ENCODE peak calls at places on chromosomes 13 and 19, in ten cellular contexts. One of them, this sample, is unnamed.

GRCh38 chr13:53382008-53382407 is 353.4 kb downstream of the OLFM4 start:
- DNase-seq in OCI-M1: peak
- DNase-seq in T-helper 1 cell: no peak
- DNase-seq in stimulated activated CD8-positive, alpha-beta memory T cell treated with anti-CD3 and anti-CD28 coated beads, Interleukin-7, amount 100 ng/mL, for 1 hour: no peak
- DNase-seq in lung microvascular endothelial cell: no peak
- DNase-seq in mesothelial cell of epicardium: no peak
- DNase-seq in pulmonary artery endothelial cell: no peak
- DNase-seq in stimulated activated CD4-positive, alpha-beta T cell treated with anti-CD3 and anti-CD28 coated beads, Interleukin-15, amount 100 ng/mL, for 1 hour: no peak
- DNase-seq in CD8-positive, alpha-beta memory T cell: no peak
- DNase-seq in PC-3: no peak
- DNase-seq in this sample: no peak

GRCh38 chr19:46116121-46116520 is 8.4 kb downstream of the IGFL3 start:
- DNase-seq in lung microvascular endothelial cell: no peak
- DNase-seq in stimulated activated CD8-positive, alpha-beta memory T cell treated with anti-CD3 and anti-CD28 coated beads, Interleukin-7, amount 100 ng/mL, for 1 hour: no peak
- DNase-seq in stimulated activated CD4-positive, alpha-beta T cell treated with anti-CD3 and anti-CD28 coated beads, Interleukin-15, amount 100 ng/mL, for 1 hour: no peak
- DNase-seq in OCI-M1: no peak
- DNase-seq in T-helper 1 cell: no peak
- DNase-seq in pulmonary artery endothelial cell: no peak
- DNase-seq in CD8-positive, alpha-beta memory T cell: no peak
- DNase-seq in PC-3: no peak
- DNase-seq in mesothelial cell of epicardium: no peak
- DNase-seq in this sample: no peak

GRCh38 chr13:78468546-78469060 is 134.7 kb downstream of the POU4F1 start:
- DNase-seq in stimulated activated CD4-positive, alpha-beta T cell treated with anti-CD3 and anti-CD28 coated beads, Interleukin-15, amount 100 ng/mL, for 1 hour: no peak
- DNase-seq in mesothelial cell of epicardium: no peak
- DNase-seq in lung microvascular endothelial cell: no peak
- DNase-seq in pulmonary artery endothelial cell: no peak
- DNase-seq in PC-3: no peak
- DNase-seq in T-helper 1 cell: no peak
- DNase-seq in CD8-positive, alpha-beta memory T cell: no peak
- DNase-seq in OCI-M1: no peak
- DNase-seq in stimulated activated CD8-positive, alpha-beta memory T cell treated with anti-CD3 and anti-CD28 coated beads, Interleukin-7, amount 100 ng/mL, for 1 hour: no peak
- DNase-seq in this sample: no peak

GRCh38 chr13:112885782-112886268 is 83.2 kb upstream of the MCF2L start:
- DNase-seq in CD8-positive, alpha-beta memory T cell: peak
- DNase-seq in OCI-M1: no peak
- DNase-seq in lung microvascular endothelial cell: peak
- DNase-seq in stimulated activated CD4-positive, alpha-beta T cell treated with anti-CD3 and anti-CD28 coated beads, Interleukin-15, amount 100 ng/mL, for 1 hour: no peak
- DNase-seq in pulmonary artery endothelial cell: peak
- DNase-seq in PC-3: peak
- DNase-seq in mesothelial cell of epicardium: peak
- DNase-seq in T-helper 1 cell: no peak
- DNase-seq in stimulated activated CD8-positive, alpha-beta memory T cell treated with anti-CD3 and anti-CD28 coated beads, Interleukin-7, amount 100 ng/mL, for 1 hour: no peak
- DNase-seq in this sample: no peak

GRCh38 chr13:111112196-111112595 is 2.9 kb upstream of the ARHGEF7 start:
- DNase-seq in stimulated activated CD8-positive, alpha-beta memory T cell treated with anti-CD3 and anti-CD28 coated beads, Interleukin-7, amount 100 ng/mL, for 1 hour: no peak
- DNase-seq in CD8-positive, alpha-beta memory T cell: no peak
- DNase-seq in pulmonary artery endothelial cell: no peak
- DNase-seq in lung microvascular endothelial cell: no peak
- DNase-seq in T-helper 1 cell: no peak
- DNase-seq in stimulated activated CD4-positive, alpha-beta T cell treated with anti-CD3 and anti-CD28 coated beads, Interleukin-15, amount 100 ng/mL, for 1 hour: no peak
- DNase-seq in mesothelial cell of epicardium: no peak
- DNase-seq in PC-3: no peak
- DNase-seq in OCI-M1: no peak
- DNase-seq in this sample: no peak

GRCh38 chr19:18020212-18021067 is 12.5 kb downstream of the ARRDC2 start:
- DNase-seq in CD8-positive, alpha-beta memory T cell: no peak
- DNase-seq in mesothelial cell of epicardium: no peak
- DNase-seq in pulmonary artery endothelial cell: no peak
- DNase-seq in T-helper 1 cell: no peak
- DNase-seq in stimulated activated CD8-positive, alpha-beta memory T cell treated with anti-CD3 and anti-CD28 coated beads, Interleukin-7, amount 100 ng/mL, for 1 hour: no peak
- DNase-seq in PC-3: no peak
- DNase-seq in lung microvascular endothelial cell: peak
- DNase-seq in stimulated activated CD4-positive, alpha-beta T cell treated with anti-CD3 and anti-CD28 coated beads, Interleukin-15, amount 100 ng/mL, for 1 hour: no peak
- DNase-seq in OCI-M1: no peak
- DNase-seq in this sample: no peak

GRCh38 chr19:11227201-11227886 is 12.1 kb upstream of the ANGPTL8 start:
- DNase-seq in stimulated activated CD8-positive, alpha-beta memory T cell treated with anti-CD3 and anti-CD28 coated beads, Interleukin-7, amount 100 ng/mL, for 1 hour: no peak
- DNase-seq in T-helper 1 cell: no peak
- DNase-seq in OCI-M1: peak
- DNase-seq in stimulated activated CD4-positive, alpha-beta T cell treated with anti-CD3 and anti-CD28 coated beads, Interleukin-15, amount 100 ng/mL, for 1 hour: no peak
- DNase-seq in mesothelial cell of epicardium: no peak
- DNase-seq in pulmonary artery endothelial cell: no peak
- DNase-seq in lung microvascular endothelial cell: peak
- DNase-seq in CD8-positive, alpha-beta memory T cell: no peak
- DNase-seq in PC-3: peak
- DNase-seq in this sample: no peak

GRCh38 chr13:96792188-96792587 is 202.1 kb downstream of the OXGR1 start:
- DNase-seq in CD8-positive, alpha-beta memory T cell: no peak
- DNase-seq in lung microvascular endothelial cell: no peak
- DNase-seq in stimulated activated CD4-positive, alpha-beta T cell treated with anti-CD3 and anti-CD28 coated beads, Interleukin-15, amount 100 ng/mL, for 1 hour: no peak
- DNase-seq in pulmonary artery endothelial cell: no peak
- DNase-seq in mesothelial cell of epicardium: no peak
- DNase-seq in OCI-M1: peak
- DNase-seq in PC-3: no peak
- DNase-seq in stimulated activated CD8-positive, alpha-beta memory T cell treated with anti-CD3 and anti-CD28 coated beads, Interleukin-7, amount 100 ng/mL, for 1 hour: no peak
- DNase-seq in T-helper 1 cell: no peak
- DNase-seq in this sample: no peak

GRCh38 chr13:72507394-72508199 is 219.8 kb downstream of the MZT1 start:
- DNase-seq in pulmonary artery endothelial cell: no peak
- DNase-seq in CD8-positive, alpha-beta memory T cell: no peak
- DNase-seq in stimulated activated CD8-positive, alpha-beta memory T cell treated with anti-CD3 and anti-CD28 coated beads, Interleukin-7, amount 100 ng/mL, for 1 hour: no peak
- DNase-seq in stimulated activated CD4-positive, alpha-beta T cell treated with anti-CD3 and anti-CD28 coated beads, Interleukin-15, amount 100 ng/mL, for 1 hour: no peak
- DNase-seq in OCI-M1: peak
- DNase-seq in T-helper 1 cell: no peak
- DNase-seq in PC-3: no peak
- DNase-seq in mesothelial cell of epicardium: no peak
- DNase-seq in lung microvascular endothelial cell: no peak
- DNase-seq in this sample: no peak

GRCh38 chr13:52651880-52652169 is 811 bp upstream of the SUGT1 start:
- DNase-seq in PC-3: no peak
- DNase-seq in CD8-positive, alpha-beta memory T cell: no peak
- DNase-seq in T-helper 1 cell: no peak
- DNase-seq in OCI-M1: no peak
- DNase-seq in mesothelial cell of epicardium: no peak
- DNase-seq in pulmonary artery endothelial cell: no peak
- DNase-seq in stimulated activated CD8-positive, alpha-beta memory T cell treated with anti-CD3 and anti-CD28 coated beads, Interleukin-7, amount 100 ng/mL, for 1 hour: no peak
- DNase-seq in stimulated activated CD4-positive, alpha-beta T cell treated with anti-CD3 and anti-CD28 coated beads, Interleukin-15, amount 100 ng/mL, for 1 hour: no peak
- DNase-seq in lung microvascular endothelial cell: no peak
- DNase-seq in this sample: no peak

GRCh38 chr13:36282818-36283432 is 14.7 kb downstream of the CCDC169 start:
- DNase-seq in lung microvascular endothelial cell: peak
- DNase-seq in T-helper 1 cell: no peak
- DNase-seq in OCI-M1: peak
- DNase-seq in stimulated activated CD4-positive, alpha-beta T cell treated with anti-CD3 and anti-CD28 coated beads, Interleukin-15, amount 100 ng/mL, for 1 hour: no peak
- DNase-seq in PC-3: peak
- DNase-seq in CD8-positive, alpha-beta memory T cell: no peak
- DNase-seq in pulmonary artery endothelial cell: no peak
- DNase-seq in mesothelial cell of epicardium: no peak
- DNase-seq in stimulated activated CD8-positive, alpha-beta memory T cell treated with anti-CD3 and anti-CD28 coated beads, Interleukin-7, amount 100 ng/mL, for 1 hour: no peak
- DNase-seq in this sample: no peak

GRCh38 chr13:30906411-30906990 is 430 bp downstream of the MEDAG start:
- DNase-seq in OCI-M1: no peak
- DNase-seq in mesothelial cell of epicardium: no peak
- DNase-seq in stimulated activated CD8-positive, alpha-beta memory T cell treated with anti-CD3 and anti-CD28 coated beads, Interleukin-7, amount 100 ng/mL, for 1 hour: no peak
- DNase-seq in pulmonary artery endothelial cell: no peak
- DNase-seq in CD8-positive, alpha-beta memory T cell: no peak
- DNase-seq in T-helper 1 cell: no peak
- DNase-seq in lung microvascular endothelial cell: peak
- DNase-seq in stimulated activated CD4-positive, alpha-beta T cell treated with anti-CD3 and anti-CD28 coated beads, Interleukin-15, amount 100 ng/mL, for 1 hour: no peak
- DNase-seq in PC-3: no peak
- DNase-seq in this sample: no peak

GRCh38 chr13:72146816-72147215 is 279.8 kb upstream of the DACH1 start:
- DNase-seq in pulmonary artery endothelial cell: no peak
- DNase-seq in T-helper 1 cell: no peak
- DNase-seq in stimulated activated CD8-positive, alpha-beta memory T cell treated with anti-CD3 and anti-CD28 coated beads, Interleukin-7, amount 100 ng/mL, for 1 hour: no peak
- DNase-seq in mesothelial cell of epicardium: no peak
- DNase-seq in stimulated activated CD4-positive, alpha-beta T cell treated with anti-CD3 and anti-CD28 coated beads, Interleukin-15, amount 100 ng/mL, for 1 hour: no peak
- DNase-seq in PC-3: peak
- DNase-seq in lung microvascular endothelial cell: no peak
- DNase-seq in CD8-positive, alpha-beta memory T cell: no peak
- DNase-seq in OCI-M1: no peak
- DNase-seq in this sample: no peak

GRCh38 chr19:47152632-47153031 is 22.0 kb downstream of the SAE1 start:
- DNase-seq in stimulated activated CD8-positive, alpha-beta memory T cell treated with anti-CD3 and anti-CD28 coated beads, Interleukin-7, amount 100 ng/mL, for 1 hour: no peak
- DNase-seq in T-helper 1 cell: no peak
- DNase-seq in pulmonary artery endothelial cell: no peak
- DNase-seq in PC-3: peak
- DNase-seq in CD8-positive, alpha-beta memory T cell: no peak
- DNase-seq in lung microvascular endothelial cell: no peak
- DNase-seq in stimulated activated CD4-positive, alpha-beta T cell treated with anti-CD3 and anti-CD28 coated beads, Interleukin-15, amount 100 ng/mL, for 1 hour: no peak
- DNase-seq in mesothelial cell of epicardium: no peak
- DNase-seq in OCI-M1: no peak
- DNase-seq in this sample: no peak

GRCh38 chr13:89726690-89727435 is 1620.6 kb upstream of the MIR17HG start:
- DNase-seq in mesothelial cell of epicardium: no peak
- DNase-seq in stimulated activated CD4-positive, alpha-beta T cell treated with anti-CD3 and anti-CD28 coated beads, Interleukin-15, amount 100 ng/mL, for 1 hour: no peak
- DNase-seq in lung microvascular endothelial cell: no peak
- DNase-seq in PC-3: peak
- DNase-seq in CD8-positive, alpha-beta memory T cell: no peak
- DNase-seq in OCI-M1: no peak
- DNase-seq in pulmonary artery endothelial cell: no peak
- DNase-seq in stimulated activated CD8-positive, alpha-beta memory T cell treated with anti-CD3 and anti-CD28 coated beads, Interleukin-7, amount 100 ng/mL, for 1 hour: no peak
- DNase-seq in T-helper 1 cell: no peak
- DNase-seq in this sample: no peak

GRCh38 chr13:42702726-42703125 is 78.7 kb upstream of the FAM216B start:
- DNase-seq in OCI-M1: no peak
- DNase-seq in CD8-positive, alpha-beta memory T cell: no peak
- DNase-seq in lung microvascular endothelial cell: no peak
- DNase-seq in PC-3: no peak
- DNase-seq in stimulated activated CD4-positive, alpha-beta T cell treated with anti-CD3 and anti-CD28 coated beads, Interleukin-15, amount 100 ng/mL, for 1 hour: no peak
- DNase-seq in T-helper 1 cell: no peak
- DNase-seq in stimulated activated CD8-positive, alpha-beta memory T cell treated with anti-CD3 and anti-CD28 coated beads, Interleukin-7, amount 100 ng/mL, for 1 hour: no peak
- DNase-seq in pulmonary artery endothelial cell: no peak
- DNase-seq in mesothelial cell of epicardium: no peak
- DNase-seq in this sample: no peak

GRCh38 chr13:99256709-99257108 is 1.5 kb downstream of the GPR18 start:
- DNase-seq in stimulated activated CD4-positive, alpha-beta T cell treated with anti-CD3 and anti-CD28 coated beads, Interleukin-15, amount 100 ng/mL, for 1 hour: no peak
- DNase-seq in stimulated activated CD8-positive, alpha-beta memory T cell treated with anti-CD3 and anti-CD28 coated beads, Interleukin-7, amount 100 ng/mL, for 1 hour: no peak
- DNase-seq in mesothelial cell of epicardium: no peak
- DNase-seq in CD8-positive, alpha-beta memory T cell: no peak
- DNase-seq in PC-3: no peak
- DNase-seq in T-helper 1 cell: no peak
- DNase-seq in OCI-M1: peak
- DNase-seq in pulmonary artery endothelial cell: no peak
- DNase-seq in lung microvascular endothelial cell: no peak
- DNase-seq in this sample: no peak

This sample was measured in vagina.